ENCODE peak calls at places on chromosomes 6 and 20, in seven cellular contexts. One of them, this sample, is unnamed.

GRCh38 chr6:158642097-158642601 is 2.4 kb downstream of the DYNLT1 start:
- DNase-seq in hepatocyte: peak; percentile 50
- DNase-seq in PC-3: peak; percentile 93
- DNase-seq in OCI-LY7: no peak
- DNase-seq in MM.1S: no peak
- DNase-seq in HCT116: no peak
- DNase-seq in GM23338: no peak
- DNase-seq in this sample: peak; percentile 96

GRCh38 chr6:2857185-2857579 is 15.5 kb upstream of the SERPINB1 start:
- DNase-seq in OCI-LY7: no peak
- DNase-seq in PC-3: no peak
- DNase-seq in MM.1S: no peak
- DNase-seq in hepatocyte: no peak
- DNase-seq in HCT116: no peak
- DNase-seq in GM23338: no peak
- DNase-seq in this sample: no peak

GRCh38 chr20:49579195-49579594 is 11.3 kb upstream of the PTGIS start:
- DNase-seq in MM.1S: no peak
- DNase-seq in hepatocyte: no peak
- DNase-seq in GM23338: no peak
- DNase-seq in PC-3: no peak
- DNase-seq in OCI-LY7: no peak
- DNase-seq in HCT116: no peak
- DNase-seq in this sample: no peak

GRCh38 chr6:2429460-2429859 is 184.1 kb upstream of the GMDS start:
- DNase-seq in PC-3: no peak
- DNase-seq in GM23338: no peak
- DNase-seq in hepatocyte: peak; percentile 40
- DNase-seq in MM.1S: no peak
- DNase-seq in OCI-LY7: no peak
- DNase-seq in HCT116: no peak
- DNase-seq in this sample: peak; percentile 57

GRCh38 chr6:13165518-13166186 is 162.7 kb downstream of the TBC1D7 start:
- DNase-seq in HCT116: no peak
- DNase-seq in PC-3: no peak
- DNase-seq in GM23338: no peak
- DNase-seq in OCI-LY7: no peak
- DNase-seq in hepatocyte: no peak
- DNase-seq in MM.1S: no peak
- DNase-seq in this sample: no peak

GRCh38 chr6:166275714-166276166 is 32.5 kb downstream of the PRR18 start:
- DNase-seq in hepatocyte: peak; percentile 76
- DNase-seq in PC-3: peak; percentile 52
- DNase-seq in MM.1S: peak; percentile 50
- DNase-seq in GM23338: peak; percentile 77
- DNase-seq in HCT116: no peak
- DNase-seq in OCI-LY7: peak; percentile 75
- DNase-seq in this sample: peak; percentile 74

GRCh38 chr20:51412991-51413471 is 129.5 kb downstream of the NFATC2 start:
- DNase-seq in MM.1S: no peak
- DNase-seq in hepatocyte: peak; percentile 40
- DNase-seq in HCT116: no peak
- DNase-seq in PC-3: no peak
- DNase-seq in OCI-LY7: no peak
- DNase-seq in GM23338: no peak
- DNase-seq in this sample: peak; percentile 65

GRCh38 chr6:20866038-20866437 is 331.8 kb downstream of the CDKAL1 start:
- DNase-seq in HCT116: no peak
- DNase-seq in MM.1S: no peak
- DNase-seq in hepatocyte: no peak
- DNase-seq in PC-3: no peak
- DNase-seq in OCI-LY7: no peak
- DNase-seq in GM23338: no peak
- DNase-seq in this sample: no peak

GRCh38 chr6:152748843-152749242 is 1.8 kb upstream of the VIP start:
- DNase-seq in OCI-LY7: peak; percentile 14
- DNase-seq in PC-3: peak; percentile 40
- DNase-seq in GM23338: peak; percentile 44
- DNase-seq in hepatocyte: no peak
- DNase-seq in MM.1S: peak; percentile 11
- DNase-seq in HCT116: no peak
- DNase-seq in this sample: peak; percentile 46

GRCh38 chr6:25038300-25038699 is 102.5 kb upstream of the RIPOR2 start:
- DNase-seq in hepatocyte: no peak
- DNase-seq in HCT116: no peak
- DNase-seq in GM23338: no peak
- DNase-seq in OCI-LY7: no peak
- DNase-seq in MM.1S: no peak
- DNase-seq in PC-3: no peak
- DNase-seq in this sample: no peak
- H3K27ac ChIP-seq in hepatocyte: no peak overlapping the region
- H3K27ac ChIP-seq in HCT116: no peak overlapping the region
- H3K27ac ChIP-seq in GM23338: no peak overlapping the region
- H3K27ac ChIP-seq in OCI-LY7: no peak overlapping the region
- H3K27ac ChIP-seq in MM.1S: no peak overlapping the region
- H3K27ac ChIP-seq in PC-3: no peak overlapping the region
- H3K27ac ChIP-seq in this sample: no peak overlapping the region

GRCh38 chr6:7692453-7692784 is 33.5 kb upstream of the BMP6 start:
- DNase-seq in GM23338: no peak
- DNase-seq in hepatocyte: no peak
- DNase-seq in OCI-LY7: no peak
- DNase-seq in HCT116: no peak
- DNase-seq in MM.1S: no peak
- DNase-seq in PC-3: no peak
- DNase-seq in this sample: no peak
- TF ChIP-seq EZH2phosphoT487 in GM23338: no peak
- TF ChIP-seq EZH2phosphoT487 in hepatocyte: no peak
- TF ChIP-seq EZH2phosphoT487 in OCI-LY7: no peak
- TF ChIP-seq EZH2phosphoT487 in HCT116: no peak
- TF ChIP-seq EZH2phosphoT487 in MM.1S: no peak
- TF ChIP-seq EZH2phosphoT487 in PC-3: no peak
- TF ChIP-seq EZH2phosphoT487 in this sample: no peak

GRCh38 chr6:89794324-89794723 is 25.3 kb downstream of the MDN1 start:
- DNase-seq in HCT116: no peak
- DNase-seq in PC-3: no peak
- DNase-seq in hepatocyte: no peak
- DNase-seq in GM23338: no peak
- DNase-seq in OCI-LY7: no peak
- DNase-seq in MM.1S: no peak
- DNase-seq in this sample: no peak
- H3K27ac ChIP-seq in HCT116: no peak overlapping the region
- H3K27ac ChIP-seq in PC-3: no peak overlapping the region
- H3K27ac ChIP-seq in hepatocyte: no peak overlapping the region
- H3K27ac ChIP-seq in GM23338: peak overlapping the region; percentile 53
- H3K27ac ChIP-seq in OCI-LY7: no peak overlapping the region
- H3K27ac ChIP-seq in MM.1S: no peak overlapping the region
- H3K27ac ChIP-seq in this sample: no peak overlapping the region

DNA sequence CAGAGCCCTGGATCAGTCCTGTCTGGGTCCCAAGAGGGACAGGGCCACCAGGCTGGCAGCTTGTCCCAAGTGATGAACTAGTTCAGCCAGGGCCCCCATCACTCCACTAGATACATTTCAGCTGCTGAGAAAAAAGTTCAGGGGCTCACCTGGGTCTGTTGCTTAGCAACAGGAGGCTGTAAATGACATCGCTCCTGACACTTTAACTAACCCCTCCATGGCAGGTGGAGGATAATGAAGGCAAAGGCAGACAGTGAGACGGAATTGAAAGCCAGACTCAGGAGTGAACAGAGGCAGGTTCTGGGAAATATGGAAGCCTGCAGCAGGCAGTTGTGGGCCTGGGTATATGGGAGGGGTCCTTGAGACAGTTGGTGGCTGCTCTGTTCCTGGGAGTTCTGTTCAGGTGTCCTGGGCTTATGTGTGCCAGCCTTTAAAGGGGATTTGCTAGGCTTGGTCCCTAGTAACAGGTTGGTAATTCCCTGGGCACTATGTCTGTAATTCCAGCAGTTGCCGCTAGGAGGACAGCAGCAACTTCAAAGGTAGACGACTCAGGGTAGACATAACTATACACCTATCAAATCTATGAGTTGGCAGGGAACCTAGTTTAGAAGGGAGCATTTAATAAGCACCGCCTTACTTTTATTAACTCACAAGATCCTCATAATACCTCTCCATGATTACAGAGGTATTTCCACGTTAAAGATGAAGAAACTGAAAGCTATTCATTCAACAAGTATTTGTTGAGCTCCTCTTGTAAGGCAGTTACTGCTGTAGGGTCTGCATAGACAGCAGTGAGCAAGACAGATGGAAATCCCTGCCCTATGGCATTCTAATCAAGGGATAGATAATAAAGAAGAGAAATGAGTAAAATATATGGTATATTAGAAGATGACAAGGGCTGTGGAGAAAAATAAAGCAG is 78.1 kb upstream of the CTNNBL1 start:
- DNase-seq in hepatocyte: peak; percentile 46
- DNase-seq in MM.1S: peak; percentile 37
- DNase-seq in GM23338: peak; percentile 87
- DNase-seq in HCT116: peak; percentile 46
- DNase-seq in PC-3: peak; percentile 83
- DNase-seq in OCI-LY7: peak; percentile 64
- DNase-seq in this sample: peak; percentile 32
- TF ChIP-seq EZH2phosphoT487 in hepatocyte: no peak
- TF ChIP-seq EZH2phosphoT487 in MM.1S: no peak
- TF ChIP-seq EZH2phosphoT487 in GM23338: no peak
- TF ChIP-seq EZH2phosphoT487 in HCT116: no peak
- TF ChIP-seq EZH2phosphoT487 in PC-3: no peak
- TF ChIP-seq EZH2phosphoT487 in OCI-LY7: no peak
- TF ChIP-seq EZH2phosphoT487 in this sample: no peak

GRCh38 chr20:47263502-47264084 is 92.9 kb downstream of the ZMYND8 start:
- DNase-seq in hepatocyte: no peak
- DNase-seq in MM.1S: peak; percentile 24
- DNase-seq in HCT116: no peak
- DNase-seq in OCI-LY7: peak; percentile 30
- DNase-seq in PC-3: no peak
- DNase-seq in GM23338: no peak
- DNase-seq in this sample: peak; percentile 47

GRCh38 chr20:47263080-47263479 is 93.4 kb downstream of the ZMYND8 start:
- DNase-seq in PC-3: no peak
- DNase-seq in OCI-LY7: no peak
- DNase-seq in HCT116: no peak
- DNase-seq in GM23338: no peak
- DNase-seq in hepatocyte: no peak
- DNase-seq in MM.1S: no peak
- DNase-seq in this sample: no peak

GRCh38 chr20:47258745-47259695 is 97.5 kb downstream of the ZMYND8 start:
- DNase-seq in PC-3: peak; percentile 17
- DNase-seq in hepatocyte: no peak
- DNase-seq in HCT116: no peak
- DNase-seq in MM.1S: no peak
- DNase-seq in OCI-LY7: peak; percentile 46
- DNase-seq in GM23338: no peak
- DNase-seq in this sample: peak; percentile 48

GRCh38 chr20:47262365-47263013 is 94.0 kb downstream of the ZMYND8 start:
- DNase-seq in OCI-LY7: peak; percentile 93
- DNase-seq in MM.1S: peak; percentile 82
- DNase-seq in hepatocyte: no peak
- DNase-seq in GM23338: no peak
- DNase-seq in PC-3: no peak
- DNase-seq in HCT116: no peak
- DNase-seq in this sample: no peak

DNA sequence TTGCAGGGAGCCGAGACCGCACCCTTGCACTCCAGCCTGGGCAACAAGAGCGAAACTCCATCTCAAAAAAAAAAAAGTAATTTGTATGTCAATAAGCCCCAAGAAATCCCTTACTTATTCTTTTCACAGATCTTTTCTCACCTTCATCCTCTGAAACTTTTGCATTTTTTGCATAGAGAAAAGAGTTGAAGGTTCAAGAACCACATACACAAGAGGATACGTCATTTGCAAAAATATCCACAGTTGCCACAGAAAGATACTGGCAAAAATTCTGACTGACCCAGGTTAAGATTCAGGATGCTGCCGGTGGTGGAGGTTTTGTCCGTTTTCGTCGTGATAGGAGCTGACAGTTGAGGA is 94.5 kb downstream of the ZMYND8 start:
- DNase-seq in hepatocyte: no peak
- DNase-seq in PC-3: no peak
- DNase-seq in GM23338: no peak
- DNase-seq in HCT116: no peak
- DNase-seq in OCI-LY7: no peak
- DNase-seq in MM.1S: peak; percentile 15
- DNase-seq in this sample: no peak
- H3K27ac ChIP-seq in hepatocyte: no peak overlapping the region
- H3K27ac ChIP-seq in PC-3: no peak overlapping the region
- H3K27ac ChIP-seq in GM23338: peak overlapping the region; percentile 72
- H3K27ac ChIP-seq in HCT116: no peak overlapping the region
- H3K27ac ChIP-seq in OCI-LY7: peak overlapping the region; percentile 99
- H3K27ac ChIP-seq in MM.1S: peak overlapping the region; percentile 92
- H3K27ac ChIP-seq in this sample: no peak overlapping the region

DNA sequence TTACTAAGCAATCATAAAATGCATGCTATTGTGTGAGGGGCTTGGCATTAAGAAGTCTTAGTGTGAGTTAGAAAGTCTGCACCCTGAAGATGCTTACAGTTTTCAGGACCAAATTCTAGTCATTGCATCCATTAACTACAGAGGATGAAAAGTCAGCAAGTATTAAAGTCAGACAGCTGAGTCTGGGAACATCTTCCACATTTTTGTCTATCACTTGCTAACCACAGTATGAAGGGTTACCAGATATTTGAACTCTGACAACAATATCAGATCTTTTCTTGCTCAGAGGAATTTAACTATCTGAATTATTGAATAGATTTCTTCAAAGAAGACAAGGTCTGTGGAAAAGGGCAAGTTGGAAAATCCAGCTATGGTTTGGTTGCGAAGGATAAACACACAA is 264.4 kb downstream of the BTBD9 start:
- DNase-seq in HCT116: no peak
- DNase-seq in hepatocyte: no peak
- DNase-seq in GM23338: no peak
- DNase-seq in PC-3: no peak
- DNase-seq in MM.1S: no peak
- DNase-seq in OCI-LY7: no peak
- DNase-seq in this sample: no peak
- TF ChIP-seq EZH2phosphoT487 in HCT116: no peak
- TF ChIP-seq EZH2phosphoT487 in hepatocyte: no peak
- TF ChIP-seq EZH2phosphoT487 in GM23338: no peak
- TF ChIP-seq EZH2phosphoT487 in PC-3: no peak
- TF ChIP-seq EZH2phosphoT487 in MM.1S: no peak
- TF ChIP-seq EZH2phosphoT487 in OCI-LY7: no peak
- TF ChIP-seq EZH2phosphoT487 in this sample: no peak

DNA sequence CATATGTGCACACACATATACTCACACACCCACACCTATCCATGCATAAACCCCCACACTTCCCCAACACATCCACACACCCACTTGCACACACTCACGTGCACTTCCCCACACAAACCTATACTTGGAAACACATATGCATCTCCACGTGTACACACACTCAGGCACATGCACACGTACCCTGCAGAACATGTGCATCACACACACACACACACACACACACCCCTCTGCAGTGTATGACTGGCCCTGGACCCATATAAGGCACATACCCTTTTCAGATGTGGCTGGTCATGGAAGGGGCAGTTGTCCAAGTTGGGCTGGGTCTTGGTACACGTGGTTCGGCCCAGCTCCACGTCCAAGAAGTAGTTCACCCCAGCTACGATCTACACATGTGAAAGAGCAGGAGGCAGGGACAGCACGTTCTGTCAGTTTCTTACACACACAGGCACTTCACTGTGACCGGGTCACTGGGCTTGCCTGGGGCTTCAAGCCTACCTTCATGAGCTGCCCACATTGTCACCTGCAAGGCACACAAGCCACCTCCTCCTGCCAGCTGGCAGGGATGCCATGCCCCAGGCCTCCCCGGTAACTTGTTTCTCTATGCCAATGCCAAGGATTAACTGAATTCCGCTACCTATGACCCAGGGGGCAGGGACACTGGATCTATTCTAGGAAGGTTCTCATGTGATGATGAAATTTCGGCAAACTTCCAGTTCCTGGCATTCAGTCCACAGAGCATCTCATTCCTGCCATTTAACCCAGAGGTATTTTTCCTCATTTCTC is 2.6 kb downstream of the CST3 start:
- DNase-seq in GM23338: no peak
- DNase-seq in OCI-LY7: no peak
- DNase-seq in MM.1S: no peak
- DNase-seq in hepatocyte: no peak
- DNase-seq in HCT116: no peak
- DNase-seq in PC-3: peak; percentile 32
- DNase-seq in this sample: peak; percentile 32
- H3K27ac ChIP-seq in GM23338: no peak overlapping the region
- H3K27ac ChIP-seq in OCI-LY7: no peak overlapping the region
- H3K27ac ChIP-seq in MM.1S: no peak overlapping the region
- H3K27ac ChIP-seq in hepatocyte: no peak overlapping the region
- H3K27ac ChIP-seq in HCT116: no peak overlapping the region
- H3K27ac ChIP-seq in PC-3: no peak overlapping the region
- H3K27ac ChIP-seq in this sample: no peak overlapping the region

This sample was measured in GM23248.